ENCODE peak calls at places on chromosomes 13 and 19, in seven cellular contexts. F, A, O, K, X, L and Z are unnamed samples.

GRCh38 chr19:20999731-21000352 is 20.6 kb upstream of the ZNF430 start:
- DNase-seq in F (peak; percentile 72), A (peak; percentile 91), O (peak; percentile 96), K (peak; percentile 73), X (no peak), L (peak; percentile 83), Z (no peak)

GRCh38 chr13:109211616-109212015 is 574.8 kb downstream of the IRS2 start:
- DNase-seq in F (no peak), A (no peak), O (peak; percentile 53), K (no peak), X (no peak), L (peak; percentile 25), Z (no peak)

GRCh38 chr19:1766800-1767352 is 13.6 kb downstream of the ONECUT3 start:
- DNase-seq in F (no peak), A (no peak), O (no peak), K (no peak), X (no peak), L (no peak), Z (no peak)

GRCh38 chr19:34373601-34374288 is 8.7 kb downstream of the GPI start:
- DNase-seq in F (no peak), A (no peak), O (no peak), K (no peak), X (no peak), L (no peak), Z (no peak)

GRCh38 chr19:46598372-46598917 is 2.7 kb upstream of the CALM3 start:
- DNase-seq in F (no peak), A (no peak), O (no peak), K (no peak), X (no peak), L (no peak), Z (no peak)

GRCh38 chr13:30293995-30294394 is 13.4 kb downstream of the KATNAL1 start:
- DNase-seq in F (no peak), A (no peak), O (no peak), K (no peak), X (no peak), L (no peak), Z (no peak)

GRCh38 chr13:30334663-30335386 is 27.5 kb upstream of the KATNAL1 start:
- DNase-seq in F (no peak), A (peak; percentile 53), O (peak; percentile 21), K (no peak), X (no peak), L (no peak), Z (no peak)

GRCh38 chr13:33073338-33073737 is 57.1 kb downstream of the KL start:
- DNase-seq in F (no peak), A (no peak), O (no peak), K (no peak), X (no peak), L (no peak), Z (no peak)

GRCh38 chr19:47124937-47125668 is 5.5 kb upstream of the SAE1 start:
- DNase-seq in F (no peak), A (peak; percentile 70), O (peak; percentile 62), K (no peak), X (no peak), L (peak; percentile 61), Z (peak; percentile 81)

GRCh38 chr13:22238269-22238668 is 567.4 kb downstream of the FGF9 start:
- DNase-seq in F (no peak), A (no peak), O (no peak), K (no peak), X (no peak), L (no peak), Z (no peak)

GRCh38 chr19:4455742-4456565 is 1.6 kb downstream of the UBXN6 start:
- DNase-seq in F (no peak), A (no peak), O (peak; percentile 56), K (no peak), X (no peak), L (peak; percentile 42), Z (no peak)

GRCh38 chr19:49128545-49129237 is 9.3 kb downstream of the PPFIA3 start:
- DNase-seq in F (no peak), A (no peak), O (no peak), K (no peak), X (no peak), L (no peak), Z (no peak)

GRCh38 chr19:15304140-15304705 is 28.1 kb downstream of the BRD4 start:
- DNase-seq in F (no peak), A (no peak), O (no peak), K (no peak), X (no peak), L (no peak), Z (no peak)

GRCh38 chr13:73544175-73544574 is 485.4 kb downstream of the KLF5 start:
- DNase-seq in F (no peak), A (no peak), O (no peak), K (no peak), X (no peak), L (no peak), Z (no peak)